ENCODE peak calls at places on chromosomes 1 and 21, in eight cellular contexts. Z is cardiac fibroblast, Y is AG04449, R is AG10803, F is lower lobe of right lung, U is cardiac muscle cell, D is ovary, N is WTC11. T is an unnamed sample.

GRCh38 chr1:175188936-175189335 is 3.6 kb downstream of the KIAA0040 start:
- DNase-seq in Z (no peak), Y (no peak), R (no peak), F (peak), U (no peak), D (no peak), N (no peak), T (peak)

GRCh38 chr1:151728151-151728711 is 6.9 kb downstream of the RIIAD1 start:
- DNase-seq in Z (peak), Y (peak), R (peak), F (no peak), U (peak), D (no peak), N (no peak), T (no peak)

GRCh38 chr1:33334081-33334552 is 13.2 kb upstream of the A3GALT2 start:
- DNase-seq in Z (peak), Y (no peak), R (peak), F (peak), U (peak), D (peak), N (no peak), T (peak)

GRCh38 chr1:68087184-68087583 is 36.8 kb upstream of the DIRAS3 start:
- DNase-seq in Z (no peak), Y (no peak), R (no peak), F (no peak), U (peak), D (no peak), N (no peak), T (no peak)

GRCh38 chr1:97980530-97980929 is 59.7 kb upstream of the DPYD start:
- DNase-seq in Z (no peak), Y (no peak), R (no peak), F (no peak), U (no peak), D (no peak), N (no peak), T (no peak)

GRCh38 chr1:27397106-27397505 is 4.7 kb downstream of the GPR3 start:
- DNase-seq in Z (no peak), Y (no peak), R (no peak), F (no peak), U (no peak), D (no peak), N (no peak), T (no peak)

GRCh38 chr1:228791782-228792181 is 56.5 kb downstream of the RHOU start:
- DNase-seq in Z (no peak), Y (no peak), R (no peak), F (no peak), U (no peak), D (no peak), N (no peak), T (no peak)

GRCh38 chr1:202671388-202671787 is 38.9 kb downstream of the SYT2 start:
- DNase-seq in Z (peak), Y (no peak), R (no peak), F (no peak), U (no peak), D (no peak), N (no peak), T (peak)

GRCh38 chr1:61067446-61067845 is 14.9 kb upstream of the NFIA start:
- DNase-seq in Z (no peak), Y (no peak), R (no peak), F (no peak), U (no peak), D (no peak), N (no peak), T (no peak)

GRCh38 chr1:23598424-23598823 is 39.1 kb upstream of the ID3 start:
- DNase-seq in Z (no peak), Y (no peak), R (no peak), F (no peak), U (no peak), D (no peak), N (peak), T (no peak)

GRCh38 chr1:11768821-11769220 is 6.8 kb downstream of the C1orf167 start:
- DNase-seq in Z (no peak), Y (no peak), R (peak), F (no peak), U (no peak), D (no peak), N (no peak), T (no peak)

GRCh38 chr21:33286600-33287456 is 20.7 kb downstream of the IL10RB start:
- DNase-seq in Z (peak), Y (peak), R (peak), F (no peak), U (peak), D (peak), N (no peak), T (no peak)

GRCh38 chr1:112501810-112502641 is 6.7 kb upstream of the WNT2B start:
- DNase-seq in Z (peak), Y (no peak), R (peak), F (peak), U (peak), D (peak), N (peak), T (peak)

GRCh38 chr1:224784606-224785328 is 144.7 kb upstream of the DNAH14 start:
- DNase-seq in Z (no peak), Y (peak), R (peak), F (no peak), U (peak), D (no peak), N (no peak), T (no peak)

GRCh38 chr21:38596264-38597042 is 98.2 kb upstream of the ERG start:
- DNase-seq in Z (no peak), Y (no peak), R (no peak), F (no peak), U (no peak), D (no peak), N (no peak), T (no peak)

GRCh38 chr1:224929335-224930237 is at the start of gene DNAH14:
- DNase-seq in Z (peak), Y (no peak), R (peak), F (peak), U (peak), D (peak), N (peak), T (peak)

GRCh38 chr1:192879416-192879815 is 70.6 kb downstream of the RGS2 start:
- DNase-seq in Z (peak), Y (no peak), R (no peak), F (no peak), U (peak), D (no peak), N (no peak), T (no peak)

GRCh38 chr1:110880708-110881374 is 7.9 kb downstream of the CD53 start:
- DNase-seq in Z (no peak), Y (no peak), R (no peak), F (no peak), U (no peak), D (no peak), N (no peak), T (no peak)

GRCh38 chr1:93814795-93815737 is 63.9 kb downstream of the DNTTIP2 start:
- DNase-seq in Z (no peak), Y (no peak), R (no peak), F (no peak), U (peak), D (no peak), N (peak), T (no peak)

GRCh38 chr1:203104096-203104495 is 18.3 kb upstream of the MYOG start:
- DNase-seq in Z (no peak), Y (no peak), R (no peak), F (no peak), U (no peak), D (no peak), N (no peak), T (no peak)

GRCh38 chr1:9331558-9332346 is 39.1 kb downstream of the SPSB1 start:
- DNase-seq in Z (peak), Y (no peak), R (peak), F (no peak), U (no peak), D (no peak), N (no peak), T (no peak)

GRCh38 chr1:57489342-57490036 is 65.6 kb upstream of the DAB1 start:
- DNase-seq in Z (peak), Y (peak), R (peak), F (no peak), U (peak), D (no peak), N (no peak), T (no peak)

GRCh38 chr1:112877741-112878140 is 78.3 kb downstream of the SLC16A1 start:
- DNase-seq in Z (no peak), Y (no peak), R (no peak), F (no peak), U (no peak), D (no peak), N (no peak), T (no peak)

GRCh38 chr1:26145041-26145959 is 13.6 kb upstream of the FAM110D start:
- DNase-seq in Z (peak), Y (no peak), R (peak), F (peak), U (peak), D (peak), N (peak), T (peak)

GRCh38 chr1:95179205-95180001 is 54.6 kb upstream of the RWDD3 start:
- DNase-seq in Z (no peak), Y (no peak), R (no peak), F (no peak), U (no peak), D (no peak), N (no peak), T (no peak)

GRCh38 chr1:92444351-92444750 is 42.4 kb downstream of the GFI1 start:
- DNase-seq in Z (peak), Y (no peak), R (peak), F (no peak), U (peak), D (no peak), N (no peak), T (no peak)

GRCh38 chr1:2545754-2546514 is 10.2 kb upstream of the TNFRSF14 start:
- DNase-seq in Z (peak), Y (no peak), R (peak), F (peak), U (peak), D (peak), N (peak), T (peak)

GRCh38 chr1:206809504-206810084 is 37.3 kb upstream of the IL10 start:
- DNase-seq in Z (peak), Y (no peak), R (peak), F (no peak), U (peak), D (no peak), N (no peak), T (no peak)

GRCh38 chr1:210288106-210288505 is 40.6 kb upstream of the HHAT start:
- DNase-seq in Z (no peak), Y (no peak), R (no peak), F (no peak), U (no peak), D (no peak), N (no peak), T (no peak)

GRCh38 chr1:201538618-201539551 is at the start of gene NAV1:
- DNase-seq in Z (peak), Y (no peak), R (peak), F (peak), U (peak), D (peak), N (peak), T (peak)

GRCh38 chr1:235014756-235015155 is 113.9 kb downstream of the TOMM20 start:
- DNase-seq in Z (no peak), Y (no peak), R (no peak), F (no peak), U (no peak), D (no peak), N (no peak), T (no peak)

GRCh38 chr1:168472244-168472643 is 71.6 kb downstream of the XCL2 start:
- DNase-seq in Z (no peak), Y (no peak), R (no peak), F (no peak), U (no peak), D (no peak), N (no peak), T (no peak)

GRCh38 chr1:163537809-163538208 is 216.1 kb downstream of the NUF2 start:
- DNase-seq in Z (no peak), Y (no peak), R (no peak), F (no peak), U (no peak), D (no peak), N (no peak), T (no peak)

GRCh38 chr1:230112131-230112701 is 45.2 kb downstream of the GALNT2 start:
- DNase-seq in Z (no peak), Y (no peak), R (no peak), F (no peak), U (no peak), D (no peak), N (no peak), T (no peak)

GRCh38 chr1:93979718-93980319 is 70.6 kb upstream of the GCLM start:
- DNase-seq in Z (peak), Y (no peak), R (peak), F (no peak), U (peak), D (peak), N (no peak), T (no peak)

GRCh38 chr1:182200025-182200814 is 138.7 kb upstream of the ZNF648 start:
- DNase-seq in Z (no peak), Y (no peak), R (no peak), F (no peak), U (no peak), D (no peak), N (no peak), T (no peak)

GRCh38 chr1:182196897-182197546 is 135.5 kb upstream of the ZNF648 start:
- DNase-seq in Z (no peak), Y (no peak), R (no peak), F (no peak), U (no peak), D (peak), N (no peak), T (no peak)

GRCh38 chr1:182195733-182196132 is 134.2 kb upstream of the ZNF648 start:
- DNase-seq in Z (no peak), Y (no peak), R (no peak), F (no peak), U (no peak), D (no peak), N (no peak), T (no peak)

GRCh38 chr1:182197555-182197954 is 136.0 kb upstream of the ZNF648 start:
- DNase-seq in Z (no peak), Y (no peak), R (peak), F (no peak), U (no peak), D (peak), N (no peak), T (no peak)

GRCh38 chr1:182198006-182198605 is 136.6 kb upstream of the ZNF648 start:
- DNase-seq in Z (no peak), Y (no peak), R (no peak), F (no peak), U (no peak), D (no peak), N (no peak), T (peak)
- TF ChIP-seq CTCF in Z (no peak), Y (no peak), R (peak), F (peak), U (no peak), D (peak), N (peak), T (no peak)

DNA sequence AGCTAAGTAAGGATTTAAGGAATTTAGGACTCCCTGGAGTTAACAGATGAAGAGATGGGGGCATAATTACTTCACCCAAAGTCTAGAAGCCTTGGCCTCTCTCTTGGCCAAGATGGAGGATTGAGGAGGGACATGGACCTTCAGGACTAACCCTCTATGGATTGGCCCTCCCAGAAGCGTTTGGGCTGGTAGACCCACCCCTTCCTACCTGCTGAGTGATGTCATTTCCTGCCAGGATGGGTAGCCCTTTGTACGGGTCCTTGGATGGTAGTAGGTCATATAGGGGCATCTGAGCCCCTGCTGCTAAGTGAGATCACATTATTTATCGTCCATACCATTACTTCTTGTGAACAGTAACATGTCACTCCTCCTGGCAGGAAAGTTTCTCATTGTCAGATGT is 17.7 kb downstream of the LURAP1 start:
- DNase-seq in Z (no peak), Y (no peak), R (no peak), F (no peak), U (no peak), D (no peak), N (no peak), T (no peak)
- TF ChIP-seq CTCF in Z (no peak), Y (no peak), R (no peak), F (no peak), U (no peak), D (no peak), N (no peak), T (no peak)

DNA sequence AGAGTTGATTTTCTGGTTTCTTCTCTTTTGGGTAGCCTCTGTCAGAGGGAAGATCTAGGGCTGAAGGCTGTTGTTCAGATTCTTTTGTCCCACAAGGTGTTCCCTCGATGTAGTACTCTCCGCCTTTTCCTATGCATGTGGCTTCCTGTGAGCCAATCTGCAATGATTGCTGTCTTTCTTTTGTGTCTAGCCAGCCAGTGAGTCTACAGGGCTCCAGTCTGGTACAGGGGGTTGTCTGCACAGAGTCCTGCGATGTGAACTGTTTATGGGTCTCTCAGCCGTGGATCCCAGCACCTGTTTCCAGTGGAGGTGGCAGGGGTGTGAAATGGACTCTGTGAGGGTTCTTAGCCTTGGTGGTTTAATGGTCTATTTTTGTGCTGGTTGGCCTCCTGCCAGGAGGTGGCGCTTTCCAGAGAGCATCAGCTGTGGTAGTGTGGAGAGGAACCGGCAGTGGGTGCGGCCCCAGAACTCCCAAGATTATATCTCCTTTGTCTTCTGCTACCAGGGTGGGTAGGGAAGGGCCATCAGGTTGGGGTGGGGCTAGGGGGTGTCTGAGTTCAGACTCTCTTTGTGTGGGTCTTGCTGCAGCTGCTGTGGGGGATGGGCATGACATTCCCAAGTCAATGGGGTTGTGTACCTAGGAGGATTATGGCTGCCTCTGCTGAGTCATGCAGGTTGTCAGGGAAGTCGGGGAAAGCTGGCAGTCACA is 81.3 kb upstream of the C21orf91 start:
- DNase-seq in Z (no peak), Y (no peak), R (no peak), F (no peak), U (no peak), D (no peak), N (peak), T (no peak)
- TF ChIP-seq CTCF in Z (no peak), Y (no peak), R (no peak), F (no peak), U (no peak), D (no peak), N (peak), T (no peak)

DNA sequence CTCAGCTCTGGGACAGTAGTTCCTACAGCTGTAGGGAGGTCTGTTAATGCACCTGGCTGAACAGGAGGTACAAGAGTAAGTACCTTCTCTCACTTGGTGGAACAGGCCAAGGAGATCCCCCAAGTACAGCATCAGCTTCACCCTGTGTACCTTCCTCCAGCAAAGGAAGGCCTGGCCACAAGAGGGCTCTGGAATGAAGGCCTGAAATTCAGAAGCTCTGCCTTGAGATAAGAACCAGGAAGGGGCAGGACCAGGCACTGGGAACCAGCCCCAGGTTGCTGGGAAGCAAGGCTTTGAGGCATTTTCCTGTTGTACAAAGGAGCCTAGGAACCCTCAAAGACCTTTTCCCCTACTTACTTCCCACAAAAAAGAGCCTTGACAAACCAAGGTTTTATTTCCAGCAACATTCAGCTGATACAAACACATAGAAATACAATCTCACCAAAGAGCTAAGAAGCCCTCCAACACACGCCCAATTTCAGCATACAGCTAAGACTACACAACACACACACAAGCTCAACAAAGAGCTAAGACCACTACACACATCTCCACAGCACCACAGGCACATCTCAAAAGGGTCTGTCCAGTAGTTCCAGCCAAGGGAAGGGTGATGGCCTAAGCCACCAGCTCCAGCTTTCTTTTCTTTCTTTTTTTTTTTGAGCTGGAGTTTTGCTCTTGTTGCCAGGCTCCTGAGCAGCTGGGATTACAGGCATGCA is 23.5 kb downstream of the F11R start:
- DNase-seq in Z (peak), Y (no peak), R (peak), F (peak), U (peak), D (peak), N (peak), T (peak)
- TF ChIP-seq CTCF in Z (peak), Y (peak), R (peak), F (peak), U (peak), D (no peak), N (no peak), T (peak)

DNA sequence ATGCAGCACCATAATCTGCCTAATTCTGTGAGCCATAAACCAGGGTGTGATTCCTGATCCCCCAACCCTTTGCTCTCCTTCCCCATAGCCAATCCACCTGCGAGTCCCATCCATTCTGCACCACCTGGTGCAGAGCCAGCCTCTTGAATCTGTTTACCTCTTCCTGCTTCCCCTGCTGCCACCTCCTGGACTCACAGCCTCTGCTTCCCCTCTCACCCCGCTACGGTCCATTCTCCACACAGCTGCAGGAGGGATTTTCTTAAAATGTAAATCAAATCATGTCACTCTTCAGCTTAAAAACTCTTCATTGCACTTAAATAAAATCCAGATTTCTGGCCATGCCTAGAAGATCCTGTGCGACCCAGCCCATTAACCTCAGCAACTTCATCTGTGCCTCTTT is 186.7 kb downstream of the FOXD2 start:
- DNase-seq in Z (no peak), Y (no peak), R (no peak), F (no peak), U (no peak), D (no peak), N (no peak), T (peak)
- TF ChIP-seq CTCF in Z (no peak), Y (no peak), R (no peak), F (no peak), U (no peak), D (no peak), N (no peak), T (peak)

GRCh38 chr1:99843760-99844159 is 6.4 kb upstream of the AGL start:
- DNase-seq in Z (no peak), Y (no peak), R (no peak), F (no peak), U (no peak), D (no peak), N (no peak), T (no peak)
- TF ChIP-seq CTCF in Z (no peak), Y (no peak), R (no peak), F (no peak), U (no peak), D (no peak), N (no peak), T (no peak)

GRCh38 chr1:237903961-237904360 is 13.2 kb upstream of the ZP4 start:
- DNase-seq in Z (no peak), Y (no peak), R (no peak), F (no peak), U (no peak), D (no peak), N (no peak), T (no peak)

GRCh38 chr1:237895630-237896029 is 4.9 kb upstream of the ZP4 start:
- DNase-seq in Z (no peak), Y (no peak), R (no peak), F (no peak), U (no peak), D (no peak), N (no peak), T (no peak)

GRCh38 chr1:237901284-237901870 is 10.7 kb upstream of the ZP4 start:
- DNase-seq in Z (no peak), Y (no peak), R (no peak), F (no peak), U (peak), D (no peak), N (peak), T (no peak)
- TF ChIP-seq CTCF in Z (peak), Y (no peak), R (no peak), F (no peak), U (no peak), D (no peak), N (peak), T (no peak)

T was measured in mucosa of descending colon.